ENCODE peak calls at places on chromosomes 7 and 10, in seven cellular contexts. X is GM12878, M is T47D, H is K562, T is HCT116, S is HepG2, V is H1. Y is an unnamed sample.
A peak's percentile ranks its signal among the peaks of the same experiment; 100 is the strongest.

GRCh38 chr7:64892666-64893269 is 10.3 kb upstream of the ZNF273 start:
- DNase-seq in H (peak; percentile 56), T (no peak), V (no peak), M (no peak), X (no peak), S (no peak), Y (no peak)

GRCh38 chr7:20241491-20242261 is 24.5 kb upstream of the MACC1 start:
- DNase-seq in X (peak; percentile 68), M (no peak), S (peak; percentile 20), H (no peak), V (no peak), T (no peak), Y (no peak)

GRCh38 chr7:102286237-102287081 is at the start of gene SH2B2:
- DNase-seq in H (peak; percentile 84), M (no peak), V (no peak), T (no peak), X (no peak), S (peak; percentile 53), Y (peak; percentile 99)

GRCh38 chr10:89419548-89419947 is 5.2 kb downstream of the IFIT5 start:
- DNase-seq in H (no peak), X (no peak), M (no peak), S (no peak), V (no peak), T (no peak), Y (peak; percentile 9)

GRCh38 chr10:677750-678661 is 11.5 kb downstream of the DIP2C start:
- DNase-seq in M (no peak), V (no peak), X (no peak), S (no peak), H (no peak), T (no peak), Y (no peak)

GRCh38 chr7:93945756-93946540 is 24.4 kb downstream of the GNG11 start:
- DNase-seq in T (no peak), V (no peak), S (no peak), H (peak; percentile 53), M (no peak), X (no peak), Y (no peak)

GRCh38 chr10:124739996-124740373 is 4.2 kb downstream of the FAM53B start:
- DNase-seq in T (no peak), H (no peak), M (no peak), S (no peak), V (no peak), X (no peak), Y (no peak)

GRCh38 chr7:26127411-26127810 is 24.6 kb upstream of the NFE2L3 start:
- DNase-seq in H (no peak), X (peak; percentile 24), M (no peak), S (no peak), T (no peak), V (no peak), Y (no peak)

GRCh38 chr7:26685636-26686035 is 178.8 kb downstream of the SKAP2 start:
- DNase-seq in X (no peak), H (no peak), M (no peak), T (no peak), V (no peak), S (no peak), Y (no peak)

GRCh38 chr10:2173328-2173727 is 436.0 kb upstream of the ADARB2 start:
- DNase-seq in T (no peak), V (no peak), M (no peak), H (no peak), X (no peak), S (no peak), Y (peak; percentile 56)

GRCh38 chr7:121832347-121832746 is 40.6 kb upstream of the PTPRZ1 start:
- DNase-seq in T (no peak), S (no peak), M (no peak), X (no peak), V (no peak), H (no peak), Y (no peak)

GRCh38 chr7:140674899-140675701 is 2.4 kb downstream of the ADCK2 start:
- DNase-seq in V (no peak), X (no peak), H (peak; percentile 80), M (no peak), T (peak; percentile 27), S (peak; percentile 34), Y (peak; percentile 79)

GRCh38 chr10:22713853-22714523 is 390 bp downstream of the PIP4K2A start:
- DNase-seq in H (peak; percentile 56), V (no peak), S (no peak), M (peak; percentile 30), T (no peak), X (no peak), Y (no peak)

GRCh38 chr7:25087855-25088254 is 37.2 kb downstream of the CYCS start:
- DNase-seq in M (no peak), T (no peak), V (no peak), S (no peak), H (no peak), X (peak; percentile 49), Y (no peak)

GRCh38 chr10:81414038-81414437 is 461.0 kb upstream of the NRG3 start:
- DNase-seq in X (no peak), S (no peak), V (peak; percentile 31), M (no peak), H (no peak), T (no peak), Y (no peak)

GRCh38 chr10:28327494-28327886 is 24.6 kb upstream of the MPP7 start:
- DNase-seq in S (no peak), T (no peak), M (no peak), X (no peak), V (no peak), H (no peak), Y (no peak)

GRCh38 chr7:64879097-64879730 is 23.9 kb upstream of the ZNF273 start:
- DNase-seq in H (no peak), M (no peak), V (no peak), X (no peak), T (no peak), S (no peak), Y (peak; percentile 9)

GRCh38 chr7:149266451-149266850 is 4.5 kb downstream of the ZNF783 start:
- DNase-seq in X (no peak), T (no peak), S (no peak), H (no peak), V (no peak), M (no peak), Y (no peak)

GRCh38 chr10:77622822-77623410 is 14.7 kb downstream of the KCNMA1 start:
- DNase-seq in M (no peak), S (no peak), H (no peak), T (no peak), X (no peak), V (no peak), Y (no peak)

GRCh38 chr10:45437587-45438456 is 63.8 kb downstream of the ALOX5 start:
- DNase-seq in V (no peak), X (no peak), H (no peak), S (no peak), T (no peak), M (no peak), Y (no peak)

GRCh38 chr7:86149266-86149665 is 494.4 kb upstream of the GRM3 start:
- DNase-seq in S (no peak), X (no peak), T (no peak), H (no peak), M (no peak), V (no peak), Y (no peak)

GRCh38 chr10:125116652-125117310 is 43.6 kb downstream of the CTBP2 start:
- DNase-seq in H (no peak), V (no peak), X (no peak), M (no peak), T (no peak), S (no peak), Y (no peak)

GRCh38 chr10:92222603-92223275 is 68.1 kb downstream of the CPEB3 start:
- DNase-seq in H (no peak), T (peak; percentile 64), V (no peak), S (no peak), X (no peak), M (no peak), Y (no peak)

GRCh38 chr10:87878664-87879459 is 15.4 kb downstream of the PTEN start:
- DNase-seq in X (no peak), H (peak; percentile 73), S (no peak), T (no peak), V (no peak), M (no peak), Y (no peak)

GRCh38 chr7:123771846-123772245 is 23.0 kb upstream of the WASL start:
- DNase-seq in X (no peak), S (no peak), M (no peak), V (no peak), T (no peak), H (no peak), Y (no peak)
- TF ChIP-seq JUND in X (no peak), S (no peak), M (no peak), V (no peak), T (no peak), H (no peak), Y (no peak)

DNA sequence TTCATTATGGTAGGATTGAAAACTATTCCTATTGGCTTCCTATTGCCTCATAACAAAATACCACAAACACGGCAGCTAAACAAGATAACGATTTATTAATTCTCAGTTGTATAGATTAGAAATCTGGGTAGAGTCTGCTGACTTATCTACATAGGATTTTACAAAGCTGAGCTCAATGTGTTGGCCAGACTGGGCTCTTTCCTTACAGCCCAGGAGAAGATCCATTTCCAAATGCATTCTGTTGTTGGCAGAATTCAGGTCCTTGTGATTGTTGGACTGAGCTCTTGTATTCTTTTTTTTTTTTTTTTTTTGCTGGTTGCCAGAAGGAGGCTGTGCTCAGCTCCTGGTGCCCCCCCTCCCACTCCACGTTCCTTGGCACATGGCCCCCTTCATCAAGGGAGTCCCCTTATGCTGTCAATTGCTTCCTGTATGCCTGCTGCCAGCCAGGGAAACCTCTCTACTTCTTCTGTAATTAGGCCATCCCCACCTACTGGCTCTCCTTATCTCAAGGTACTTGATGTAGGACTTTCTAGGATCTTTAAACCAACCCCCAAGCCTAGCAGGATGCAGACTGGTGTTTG is 518.1 kb upstream of the AKR1E2 start:
- DNase-seq in V (no peak), M (no peak), T (no peak), X (no peak), S (no peak), H (no peak), Y (no peak)
- TF ChIP-seq JUND in V (no peak), M (no peak), T (no peak), X (no peak), S (no peak), H (no peak), Y (no peak)

DNA sequence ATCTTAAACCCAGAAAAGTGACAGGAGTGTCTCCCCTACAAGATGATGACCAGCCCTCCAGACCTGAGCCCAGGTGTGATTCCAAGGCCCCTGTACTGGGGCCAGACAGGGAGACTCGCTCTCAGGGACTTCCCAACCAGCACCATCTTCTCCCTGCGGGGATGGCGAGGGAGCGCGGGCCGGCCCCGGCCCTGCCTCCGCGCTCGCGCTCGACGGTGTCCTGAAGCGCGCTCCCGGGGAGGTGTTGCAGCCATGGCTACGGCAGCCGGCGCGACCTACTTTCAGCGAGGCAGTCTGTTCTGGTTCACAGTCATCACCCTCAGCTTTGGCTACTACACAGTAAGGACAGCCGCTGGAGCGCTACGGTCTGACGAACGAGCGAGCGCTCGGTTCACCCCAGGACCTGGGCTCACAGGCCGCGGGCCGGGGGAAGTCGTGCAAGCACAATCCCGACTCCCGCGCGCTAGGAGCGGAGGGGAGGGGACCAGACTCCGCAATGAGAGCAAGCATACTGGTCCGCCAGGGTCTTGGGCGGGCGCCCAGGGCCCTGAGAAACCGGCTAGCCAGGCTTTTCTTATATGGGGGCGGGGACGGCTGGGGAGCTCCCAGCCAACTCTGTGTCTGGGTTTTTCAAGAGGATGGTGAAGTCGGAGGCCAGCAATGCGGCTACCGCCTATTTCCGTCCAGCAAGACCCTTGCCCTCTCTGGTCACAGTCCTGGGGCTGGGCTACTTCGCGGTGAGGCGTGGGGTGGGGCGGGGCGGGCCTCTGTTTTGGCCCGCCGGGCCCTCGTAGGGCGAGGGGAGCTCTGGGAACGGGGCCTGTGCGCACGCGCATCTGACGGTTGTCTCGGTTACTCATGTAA is at the start of gene TMEM254:
- DNase-seq in V (peak; percentile 64), M (peak; percentile 67), X (peak; percentile 57), T (peak; percentile 71), H (peak; percentile 79), S (peak; percentile 82), Y (peak; percentile 95)
- TF ChIP-seq JUND in V (no peak), M (no peak), X (no peak), T (no peak), H (peak; percentile 10), S (no peak), Y (no peak)

GRCh38 chr10:103281753-103282152 is 4.8 kb downstream of the INA start:
- DNase-seq in X (no peak), V (peak; percentile 87), H (peak; percentile 27), S (no peak), M (no peak), T (no peak), Y (peak; percentile 45)
- TF ChIP-seq JUND in X (no peak), V (peak; percentile 22), H (no peak), S (no peak), M (no peak), T (no peak), Y (no peak)